ENCODE peak calls at places on chromosomes 12 and 14, in six cellular contexts. One of them, this sample, is unnamed.

GRCh38 chr12:30926243-30927209 is at the start of gene TSPAN11:
- ATAC-seq in T-helper 17 cell: no peak
- ATAC-seq in effector memory CD8-positive, alpha-beta T cell: no peak
- ATAC-seq in upper lobe of right lung: peak
- ATAC-seq in left cardiac atrium: peak
- ATAC-seq in HepG2: peak
- ATAC-seq in this sample: peak

GRCh38 chr12:27566626-27567025 is 42.6 kb downstream of the PPFIBP1 start:
- ATAC-seq in HepG2: no peak
- ATAC-seq in effector memory CD8-positive, alpha-beta T cell: no peak
- ATAC-seq in upper lobe of right lung: no peak
- ATAC-seq in left cardiac atrium: peak
- ATAC-seq in T-helper 17 cell: no peak
- ATAC-seq in this sample: no peak

GRCh38 chr14:73372529-73372928 is 85.8 kb downstream of the NUMB start:
- ATAC-seq in left cardiac atrium: no peak
- ATAC-seq in T-helper 17 cell: no peak
- ATAC-seq in upper lobe of right lung: no peak
- ATAC-seq in effector memory CD8-positive, alpha-beta T cell: no peak
- ATAC-seq in HepG2: no peak
- ATAC-seq in this sample: no peak

GRCh38 chr12:67433393-67434175 is 164.4 kb downstream of the CAND1 start:
- ATAC-seq in effector memory CD8-positive, alpha-beta T cell: no peak
- ATAC-seq in HepG2: no peak
- ATAC-seq in left cardiac atrium: no peak
- ATAC-seq in upper lobe of right lung: no peak
- ATAC-seq in T-helper 17 cell: no peak
- ATAC-seq in this sample: peak

GRCh38 chr14:66015046-66015780 is 471.0 kb upstream of the CCDC196 start:
- ATAC-seq in effector memory CD8-positive, alpha-beta T cell: no peak
- ATAC-seq in upper lobe of right lung: no peak
- ATAC-seq in left cardiac atrium: no peak
- ATAC-seq in HepG2: no peak
- ATAC-seq in T-helper 17 cell: no peak
- ATAC-seq in this sample: no peak

GRCh38 chr12:91604897-91605296 is 422.3 kb upstream of the DCN start:
- ATAC-seq in left cardiac atrium: no peak
- ATAC-seq in upper lobe of right lung: no peak
- ATAC-seq in HepG2: no peak
- ATAC-seq in effector memory CD8-positive, alpha-beta T cell: no peak
- ATAC-seq in T-helper 17 cell: no peak
- ATAC-seq in this sample: no peak

GRCh38 chr12:124883263-124883876 is 19.7 kb upstream of the SCARB1 start:
- ATAC-seq in HepG2: no peak
- ATAC-seq in T-helper 17 cell: no peak
- ATAC-seq in effector memory CD8-positive, alpha-beta T cell: no peak
- ATAC-seq in left cardiac atrium: no peak
- ATAC-seq in upper lobe of right lung: no peak
- ATAC-seq in this sample: no peak

GRCh38 chr14:70987042-70987441 is 79.8 kb downstream of the PCNX1 start:
- ATAC-seq in effector memory CD8-positive, alpha-beta T cell: no peak
- ATAC-seq in left cardiac atrium: peak
- ATAC-seq in upper lobe of right lung: no peak
- ATAC-seq in T-helper 17 cell: no peak
- ATAC-seq in HepG2: no peak
- ATAC-seq in this sample: no peak

GRCh38 chr14:77012193-77012592 is 16.3 kb downstream of the IRF2BPL start:
- ATAC-seq in left cardiac atrium: no peak
- ATAC-seq in effector memory CD8-positive, alpha-beta T cell: no peak
- ATAC-seq in T-helper 17 cell: no peak
- ATAC-seq in upper lobe of right lung: no peak
- ATAC-seq in HepG2: no peak
- ATAC-seq in this sample: no peak

GRCh38 chr12:94289551-94290312 is 141.4 kb downstream of the PLXNC1 start:
- ATAC-seq in HepG2: no peak
- ATAC-seq in upper lobe of right lung: peak
- ATAC-seq in T-helper 17 cell: no peak
- ATAC-seq in effector memory CD8-positive, alpha-beta T cell: no peak
- ATAC-seq in left cardiac atrium: peak
- ATAC-seq in this sample: no peak

GRCh38 chr14:22587247-22587646 is 1.8 kb downstream of the DAD1 start:
- ATAC-seq in T-helper 17 cell: no peak
- ATAC-seq in left cardiac atrium: no peak
- ATAC-seq in upper lobe of right lung: no peak
- ATAC-seq in HepG2: no peak
- ATAC-seq in effector memory CD8-positive, alpha-beta T cell: no peak
- ATAC-seq in this sample: no peak

GRCh38 chr14:100146548-100147091 is 12.8 kb downstream of the DEGS2 start:
- ATAC-seq in left cardiac atrium: no peak
- ATAC-seq in HepG2: no peak
- ATAC-seq in effector memory CD8-positive, alpha-beta T cell: peak
- ATAC-seq in T-helper 17 cell: peak
- ATAC-seq in upper lobe of right lung: peak
- ATAC-seq in this sample: no peak

GRCh38 chr12:66446276-66446675 is 144.0 kb downstream of the HELB start:
- ATAC-seq in left cardiac atrium: no peak
- ATAC-seq in HepG2: no peak
- ATAC-seq in T-helper 17 cell: no peak
- ATAC-seq in effector memory CD8-positive, alpha-beta T cell: no peak
- ATAC-seq in upper lobe of right lung: no peak
- ATAC-seq in this sample: no peak

GRCh38 chr14:24095196-24096068 is 1.3 kb downstream of the PCK2 start:
- ATAC-seq in HepG2: peak
- ATAC-seq in upper lobe of right lung: peak
- ATAC-seq in T-helper 17 cell: peak
- ATAC-seq in left cardiac atrium: peak
- ATAC-seq in effector memory CD8-positive, alpha-beta T cell: peak
- ATAC-seq in this sample: no peak

GRCh38 chr14:45364565-45364964 is 111.6 kb upstream of the MIS18BP1 start:
- ATAC-seq in HepG2: no peak
- ATAC-seq in T-helper 17 cell: no peak
- ATAC-seq in effector memory CD8-positive, alpha-beta T cell: no peak
- ATAC-seq in left cardiac atrium: no peak
- ATAC-seq in upper lobe of right lung: no peak
- ATAC-seq in this sample: no peak

GRCh38 chr14:80414080-80414479 is 202.8 kb upstream of the DIO2 start:
- ATAC-seq in effector memory CD8-positive, alpha-beta T cell: no peak
- ATAC-seq in upper lobe of right lung: no peak
- ATAC-seq in HepG2: no peak
- ATAC-seq in left cardiac atrium: no peak
- ATAC-seq in T-helper 17 cell: no peak
- ATAC-seq in this sample: no peak

GRCh38 chr14:61397607-61398006 is 76.2 kb downstream of the PRKCH start:
- ATAC-seq in upper lobe of right lung: no peak
- ATAC-seq in HepG2: no peak
- ATAC-seq in T-helper 17 cell: peak
- ATAC-seq in left cardiac atrium: no peak
- ATAC-seq in effector memory CD8-positive, alpha-beta T cell: peak
- ATAC-seq in this sample: no peak

GRCh38 chr14:89359477-89360222 is 57.4 kb downstream of the FOXN3 start:
- ATAC-seq in T-helper 17 cell: no peak
- ATAC-seq in HepG2: peak
- ATAC-seq in effector memory CD8-positive, alpha-beta T cell: no peak
- ATAC-seq in upper lobe of right lung: peak
- ATAC-seq in left cardiac atrium: peak
- ATAC-seq in this sample: peak

This sample was measured in esophagus mucosa.